ENCODE peak calls at places on chromosomes 3 and 15, in six cellular contexts. G is lower lobe of right lung, W is fibroblast of pulmonary artery, E is upper lobe of right lung, H is mucosa of descending colon, U is Calu3. B is an unnamed sample.

GRCh38 chr15:36156855-36157521 is 422.4 kb upstream of the CDIN1 start:
- DNase-seq in G (no peak), W (peak), E (no peak), H (no peak), U (no peak), B (no peak)

GRCh38 chr3:79937567-79937966 is 169.8 kb upstream of the ROBO1 start:
- DNase-seq in G (no peak), W (peak), E (no peak), H (no peak), U (peak), B (no peak)

GRCh38 chr3:2713923-2714322 is 396.3 kb downstream of the IL5RA start:
- DNase-seq in G (no peak), W (no peak), E (no peak), H (no peak), U (peak), B (no peak)

GRCh38 chr3:120369000-120369399 is 19.8 kb upstream of the LRRC58 start:
- DNase-seq in G (no peak), W (no peak), E (no peak), H (no peak), U (peak), B (no peak)

GRCh38 chr15:89577776-89578115 is 2.5 kb downstream of the TICRR start:
- DNase-seq in G (no peak), W (no peak), E (no peak), H (no peak), U (no peak), B (no peak)

GRCh38 chr3:67655364-67656121 is 1.1 kb upstream of the SUCLG2 start:
- DNase-seq in G (no peak), W (no peak), E (peak), H (peak), U (no peak), B (peak)

GRCh38 chr3:71384393-71384792 is 199.1 kb downstream of the FOXP1 start:
- DNase-seq in G (no peak), W (no peak), E (no peak), H (no peak), U (no peak), B (no peak)

GRCh38 chr3:131322946-131323505 is 58.5 kb upstream of the NUDT16 start:
- DNase-seq in G (no peak), W (no peak), E (no peak), H (no peak), U (no peak), B (no peak)

GRCh38 chr3:184241447-184242296 is 7.1 kb downstream of the ALG3 start:
- DNase-seq in G (peak), W (peak), E (peak), H (peak), U (peak), B (no peak)

GRCh38 chr3:22012471-22012870 is 261.5 kb upstream of the ZNF385D start:
- DNase-seq in G (no peak), W (no peak), E (no peak), H (no peak), U (no peak), B (no peak)
- TF ChIP-seq CTCF in G (no peak), W (no peak), E (no peak), H (no peak), U (no peak), B (no peak)

GRCh38 chr3:53823026-53823955 is 22.9 kb downstream of the CHDH start:
- DNase-seq in G (no peak), W (no peak), E (peak), H (peak), U (no peak), B (no peak)
- TF ChIP-seq CTCF in G (no peak), W (no peak), E (no peak), H (no peak), U (no peak), B (no peak)

DNA sequence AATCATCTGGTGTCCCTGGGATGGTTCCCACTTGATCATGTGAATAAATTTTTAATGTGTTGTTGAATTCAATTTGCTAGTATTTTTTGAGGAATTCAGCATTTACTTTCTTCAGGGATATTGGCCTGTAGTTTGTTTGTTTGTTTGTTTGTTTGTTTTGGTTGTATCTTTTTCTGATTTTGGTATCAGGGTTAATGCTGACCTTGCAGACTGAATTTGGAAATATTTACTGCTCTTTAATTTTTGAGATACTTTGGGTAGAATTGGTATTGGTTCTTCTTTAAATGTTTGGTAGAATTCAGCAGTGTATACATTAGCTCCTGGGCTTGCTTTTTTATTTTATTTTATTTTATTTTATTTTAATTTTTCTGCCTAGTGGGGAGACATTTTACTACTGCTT is 803.7 kb downstream of the NAALADL2 start:
- DNase-seq in G (no peak), W (no peak), E (no peak), H (no peak), U (no peak), B (no peak)
- TF ChIP-seq CTCF in G (no peak), W (no peak), E (no peak), H (no peak), U (no peak), B (no peak)

DNA sequence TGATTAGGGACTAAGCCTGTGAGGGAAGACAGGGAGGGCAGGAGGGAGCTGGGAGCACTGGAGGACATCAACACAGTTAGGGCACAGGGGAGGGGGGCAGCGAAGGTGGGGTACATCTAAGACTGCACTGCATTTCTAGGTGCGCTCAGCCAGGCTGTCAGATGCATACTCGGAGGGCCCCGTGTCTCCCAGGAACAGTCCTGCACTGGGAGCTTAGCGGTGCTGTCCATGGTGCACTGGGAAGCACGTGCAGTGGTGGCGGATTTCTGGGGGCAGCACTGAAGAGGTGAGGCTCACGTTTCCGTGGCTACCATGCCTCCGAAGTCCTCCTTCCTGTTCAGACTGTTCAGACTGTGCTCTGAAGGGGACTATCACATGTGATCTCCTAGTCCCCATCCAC is 54.4 kb downstream of the ROPN1B start:
- DNase-seq in G (no peak), W (no peak), E (peak), H (no peak), U (no peak), B (no peak)
- TF ChIP-seq CTCF in G (no peak), W (no peak), E (no peak), H (no peak), U (no peak), B (no peak)

GRCh38 chr15:25582886-25583285 is 144.1 kb upstream of the UBE3A start:
- DNase-seq in G (no peak), W (no peak), E (no peak), H (no peak), U (no peak), B (no peak)
- TF ChIP-seq CTCF in G (no peak), W (no peak), E (no peak), H (no peak), U (no peak), B (no peak)

GRCh38 chr15:42796955-42797779 is 60.2 kb upstream of the CDAN1 start:
- DNase-seq in G (no peak), W (peak), E (no peak), H (no peak), U (no peak), B (no peak)
- TF ChIP-seq CTCF in G (no peak), W (peak), E (no peak), H (no peak), U (no peak), B (no peak)

B was measured in natural killer cell.